ENCODE peak calls at places on chromosomes 2 and 18, in six cellular contexts. G, N, S, L, W and Y are unnamed samples.

GRCh38 chr2:241011296-241011600 is 12.8 kb downstream of the SNED1 start:
- DNase-seq in G (no peak), N (no peak), S (peak; percentile 65), L (no peak), W (no peak), Y (no peak)

GRCh38 chr2:128272586-128273468 is 45.8 kb downstream of the HS6ST1 start:
- DNase-seq in G (no peak), N (no peak), S (peak; percentile 62), L (no peak), W (peak; percentile 42), Y (no peak)

GRCh38 chr2:42929985-42930581 is 137.7 kb upstream of the HAAO start:
- DNase-seq in G (no peak), N (no peak), S (no peak), L (no peak), W (no peak), Y (no peak)

GRCh38 chr2:70498054-70498453 is 55.6 kb downstream of the TGFA start:
- DNase-seq in G (no peak), N (no peak), S (no peak), L (no peak), W (no peak), Y (no peak)

GRCh38 chr18:26480897-26481795 is 67.2 kb downstream of the KCTD1 start:
- DNase-seq in G (no peak), N (no peak), S (no peak), L (no peak), W (no peak), Y (no peak)

GRCh38 chr2:215981135-215981534 is 32.2 kb downstream of the MREG start:
- DNase-seq in G (no peak), N (no peak), S (no peak), L (no peak), W (no peak), Y (no peak)

GRCh38 chr2:207223051-207223450 is 57.3 kb upstream of the KLF7 start:
- DNase-seq in G (no peak), N (no peak), S (no peak), L (no peak), W (no peak), Y (peak; percentile 50)

GRCh38 chr2:82511894-82512293 is 1947.2 kb downstream of the SUCLG1 start:
- DNase-seq in G (no peak), N (no peak), S (no peak), L (no peak), W (no peak), Y (no peak)

GRCh38 chr2:43102366-43103092 is 123.9 kb downstream of the ZFP36L2 start:
- DNase-seq in G (no peak), N (no peak), S (no peak), L (no peak), W (no peak), Y (no peak)

GRCh38 chr2:1586946-1587840 is 157.1 kb downstream of the PXDN start:
- DNase-seq in G (peak; percentile 69), N (no peak), S (peak; percentile 82), L (no peak), W (no peak), Y (no peak)

GRCh38 chr2:32627441-32627900 is 379 bp upstream of the TTC27 start:
- DNase-seq in G (peak; percentile 48), N (no peak), S (no peak), L (peak; percentile 36), W (peak; percentile 78), Y (no peak)

GRCh38 chr18:65439184-65439583 is 311.6 kb upstream of the CDH7 start:
- DNase-seq in G (no peak), N (no peak), S (no peak), L (no peak), W (no peak), Y (no peak)

GRCh38 chr2:84888401-84889276 is 7.8 kb upstream of the TRABD2A start:
- DNase-seq in G (no peak), N (peak; percentile 19), S (no peak), L (peak; percentile 52), W (peak; percentile 68), Y (peak; percentile 63)

GRCh38 chr2:45892757-45893156 is 241.3 kb downstream of the PRKCE start:
- DNase-seq in G (peak; percentile 61), N (no peak), S (no peak), L (no peak), W (no peak), Y (no peak)

GRCh38 chr2:101038455-101039255 is 36.6 kb downstream of the RPL31 start:
- DNase-seq in G (no peak), N (no peak), S (no peak), L (peak; percentile 7), W (no peak), Y (no peak)

GRCh38 chr2:147610491-147611050 is 234.3 kb upstream of the ACVR2A start:
- DNase-seq in G (no peak), N (no peak), S (no peak), L (no peak), W (no peak), Y (no peak)

GRCh38 chr18:11119550-11119949 is 29.8 kb downstream of the PIEZO2 start:
- DNase-seq in G (no peak), N (no peak), S (no peak), L (no peak), W (no peak), Y (no peak)

GRCh38 chr2:30722936-30723725 is 84.1 kb downstream of the CAPN13 start:
- DNase-seq in G (no peak), N (no peak), S (peak; percentile 29), L (no peak), W (peak; percentile 18), Y (no peak)

GRCh38 chr2:26685943-26686839 is 6.3 kb upstream of the KCNK3 start:
- DNase-seq in G (no peak), N (no peak), S (no peak), L (no peak), W (no peak), Y (no peak)

GRCh38 chr18:25743661-25744151 is 346.7 kb downstream of the SS18 start:
- DNase-seq in G (no peak), N (no peak), S (no peak), L (no peak), W (no peak), Y (no peak)

GRCh38 chr2:210617732-210618330 is 61.4 kb downstream of the CPS1 start:
- DNase-seq in G (no peak), N (no peak), S (no peak), L (no peak), W (no peak), Y (no peak)

GRCh38 chr2:70870790-70871189 is 35.2 kb upstream of the CD207 start:
- DNase-seq in G (no peak), N (no peak), S (no peak), L (no peak), W (no peak), Y (no peak)

GRCh38 chr18:37264956-37265355 is 300.6 kb downstream of the CELF4 start:
- DNase-seq in G (no peak), N (no peak), S (no peak), L (no peak), W (no peak), Y (no peak)

GRCh38 chr18:37261988-37262387 is 303.6 kb downstream of the CELF4 start:
- DNase-seq in G (peak; percentile 7), N (no peak), S (no peak), L (no peak), W (no peak), Y (no peak)

GRCh38 chr18:37265382-37265781 is 300.2 kb downstream of the CELF4 start:
- DNase-seq in G (no peak), N (no peak), S (no peak), L (no peak), W (no peak), Y (no peak)

GRCh38 chr18:37270046-37270665 is 295.4 kb downstream of the CELF4 start:
- DNase-seq in G (no peak), N (no peak), S (no peak), L (no peak), W (no peak), Y (no peak)

GRCh38 chr18:37266290-37266689 is 299.3 kb downstream of the CELF4 start:
- DNase-seq in G (no peak), N (no peak), S (no peak), L (no peak), W (no peak), Y (no peak)
- TF ChIP-seq CTCF in G (no peak), N (no peak), S (no peak), L (no peak), W (no peak), Y (no peak)

DNA sequence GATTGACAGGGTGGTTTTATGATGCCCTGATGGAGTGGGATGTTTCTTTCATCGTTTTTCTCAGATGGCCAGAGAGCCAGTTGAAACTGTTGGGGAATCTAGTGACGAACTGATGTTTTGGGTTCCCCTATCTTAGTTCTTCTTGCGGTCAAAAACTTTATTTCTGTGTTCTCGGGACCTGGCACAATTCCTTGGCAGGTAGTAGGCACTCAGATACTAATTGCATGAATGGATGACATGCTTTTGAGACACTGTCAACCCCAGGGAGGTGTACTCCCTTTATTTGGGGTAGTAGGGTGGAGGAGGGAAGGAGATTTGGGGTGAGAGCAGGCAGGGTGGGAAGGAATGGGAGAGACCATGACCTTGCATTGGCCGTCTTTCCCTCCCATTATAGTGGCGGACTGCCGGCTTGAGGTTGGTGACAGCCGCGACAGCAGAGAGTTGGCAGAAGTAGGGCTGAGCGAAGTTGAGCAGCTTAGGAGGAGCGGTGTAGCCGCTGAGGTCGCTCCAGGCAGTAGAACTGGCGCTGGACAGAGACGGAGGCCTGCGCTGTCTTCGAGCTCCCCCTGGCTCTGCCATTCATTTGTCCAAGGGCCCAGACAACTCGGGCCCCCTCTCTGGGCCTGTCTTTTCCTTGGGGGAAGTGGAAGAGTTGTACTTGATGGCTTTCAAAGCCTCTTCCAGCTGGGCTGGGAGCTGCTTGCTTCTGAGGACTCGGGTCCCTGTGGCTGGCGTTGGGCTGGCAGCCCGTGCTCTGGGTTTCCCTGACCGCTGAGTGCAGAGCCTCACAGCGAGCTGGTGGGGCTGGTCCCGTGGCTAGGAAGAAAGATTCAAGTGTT is 2.6 kb downstream of the TET3 start:
- DNase-seq in G (peak; percentile 74), N (no peak), S (peak; percentile 86), L (peak; percentile 64), W (no peak), Y (peak; percentile 61)
- TF ChIP-seq CTCF in G (peak; percentile 50), N (no peak), S (no peak), L (no peak), W (no peak), Y (peak; percentile 19)

DNA sequence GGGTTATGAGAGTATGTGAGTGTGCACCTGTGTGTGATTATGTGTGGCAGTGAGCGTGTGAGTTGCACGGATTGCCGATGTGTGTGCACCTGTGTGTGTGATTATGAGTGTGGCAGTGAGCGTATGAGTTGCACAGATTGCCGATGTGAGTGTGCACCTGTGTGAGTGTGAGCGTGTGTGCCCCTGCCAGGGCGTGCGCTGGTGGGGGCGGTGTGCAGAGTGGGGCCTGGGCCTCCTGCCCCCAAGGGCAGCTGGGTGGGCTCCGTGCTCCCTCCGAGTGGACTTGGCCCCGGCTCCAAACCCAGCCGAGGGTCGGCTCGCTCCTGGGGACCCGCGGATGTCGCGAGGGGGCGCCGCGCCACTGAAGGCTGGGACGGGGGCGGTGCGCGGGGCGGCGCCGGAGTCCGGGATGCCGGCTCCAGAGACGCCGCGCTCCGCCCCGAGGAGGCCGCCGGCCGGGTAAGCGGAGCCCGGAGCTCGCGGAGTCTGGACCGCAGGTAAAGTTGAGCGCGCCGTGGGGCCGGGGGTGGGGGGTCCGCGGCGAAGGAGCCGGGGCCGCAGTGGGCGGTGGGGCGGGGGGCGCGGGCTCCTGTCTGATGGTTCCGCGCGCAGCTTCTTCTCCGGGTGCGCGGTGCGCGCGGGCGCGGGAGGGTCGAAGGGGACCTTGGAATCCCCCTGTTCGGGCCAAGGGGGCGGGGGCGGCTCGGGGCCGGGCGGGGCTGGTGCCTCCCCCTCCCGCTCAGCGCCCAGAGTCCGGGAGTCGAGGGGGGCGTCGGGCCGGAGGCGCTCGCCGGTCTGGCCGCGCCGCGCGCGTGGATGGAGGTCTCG is at the start of gene KCNG2:
- DNase-seq in G (no peak), N (no peak), S (no peak), L (no peak), W (no peak), Y (peak; percentile 87)
- TF ChIP-seq CTCF in G (no peak), N (no peak), S (no peak), L (no peak), W (no peak), Y (peak; percentile 41)

GRCh38 chr2:232843860-232844259 is 26.2 kb upstream of the SNORC start:
- DNase-seq in G (no peak), N (no peak), S (no peak), L (no peak), W (no peak), Y (no peak)
- TF ChIP-seq CTCF in G (no peak), N (no peak), S (no peak), L (no peak), W (no peak), Y (no peak)